ENCODE peak calls at places on chromosomes 2 and 18, in nine cellular contexts. L is stimulated activated CD8-positive, alpha-beta memory T cell treated with anti-CD3 and anti-CD28 coated beads, Interleukin-2, amount 100 ng/mL, for 1 hour; M is stimulated activated CD4-positive, alpha-beta T cell treated with anti-CD3 and anti-CD28 coated beads, TNF-alpha, amount 100 ng/mL, for 48 hours; F is tibial artery; O is frontal cortex; P is GM23338; U is mucosa of gallbladder; C is mucosa of descending colon; X is A549. V is an unnamed sample.

GRCh38 chr2:12240216-12240615 is 476.5 kb upstream of the TRIB2 start:
- DNase-seq in P (no peak), M (no peak), C (no peak), F (no peak), U (no peak), X (no peak), L (no peak), O (no peak), V (no peak)

GRCh38 chr18:5417342-5417741 is 121.8 kb upstream of the ZBTB14 start:
- DNase-seq in F (no peak), X (no peak), C (no peak), L (no peak), P (no peak), M (no peak), O (peak; percentile 20), U (peak; percentile 46), V (no peak)

GRCh38 chr2:136238552-136239346 is 120.8 kb upstream of the CXCR4 start:
- DNase-seq in O (no peak), P (no peak), F (no peak), U (no peak), C (no peak), M (no peak), X (no peak), L (no peak), V (peak; percentile 68)

GRCh38 chr18:48649231-48649630 is 110.4 kb downstream of the CTIF start:
- DNase-seq in C (no peak), F (no peak), O (no peak), L (no peak), U (no peak), M (no peak), P (peak; percentile 72), X (no peak), V (no peak)

GRCh38 chr18:4399929-4400328 is 55.2 kb downstream of the DLGAP1 start:
- DNase-seq in C (no peak), P (peak; percentile 48), L (no peak), M (no peak), F (no peak), O (no peak), X (no peak), U (no peak), V (no peak)

GRCh38 chr18:62928316-62928715 is 213.0 kb downstream of the PHLPP1 start:
- DNase-seq in C (no peak), M (no peak), L (no peak), O (no peak), X (no peak), U (no peak), F (no peak), P (no peak), V (no peak)

GRCh38 chr2:157176602-157177001 is 80.9 kb upstream of the GALNT5 start:
- DNase-seq in F (no peak), C (no peak), M (no peak), X (no peak), P (no peak), L (no peak), O (no peak), U (no peak), V (no peak)

GRCh38 chr2:45391866-45392265 is 219.2 kb downstream of the SRBD1 start:
- DNase-seq in C (no peak), L (no peak), M (no peak), O (no peak), P (no peak), X (no peak), F (no peak), U (no peak), V (no peak)

GRCh38 chr2:241911551-241911950 is 42.0 kb downstream of the RTP5 start:
- DNase-seq in X (no peak), P (no peak), M (no peak), C (no peak), O (no peak), L (no peak), F (no peak), U (no peak), V (no peak)

GRCh38 chr18:8721716-8722115 is 16.4 kb downstream of the MTCL1 start:
- DNase-seq in O (no peak), U (peak; percentile 52), C (no peak), P (peak; percentile 42), M (no peak), L (no peak), X (no peak), F (no peak), V (no peak)

GRCh38 chr2:159592446-159592845 is 23.9 kb downstream of the BAZ2B start:
- DNase-seq in X (no peak), M (no peak), F (no peak), C (no peak), O (no peak), U (no peak), P (no peak), L (no peak), V (no peak)

GRCh38 chr2:86062043-86062442 is 43.6 kb downstream of the POLR1A start:
- DNase-seq in L (no peak), C (no peak), M (no peak), U (no peak), F (no peak), X (peak; percentile 21), P (no peak), O (no peak), V (no peak)

GRCh38 chr2:177302552-177302951 is 38.0 kb upstream of the NFE2L2 start:
- DNase-seq in X (no peak), O (no peak), C (no peak), M (no peak), P (no peak), F (no peak), U (no peak), L (no peak), V (no peak)

GRCh38 chr18:1797265-1797664 is 774.0 kb downstream of the METTL4 start:
- DNase-seq in C (no peak), X (no peak), L (no peak), F (no peak), M (no peak), P (no peak), U (no peak), O (no peak), V (no peak)

GRCh38 chr2:86069091-86069685 is 36.5 kb downstream of the POLR1A start:
- DNase-seq in F (no peak), P (no peak), O (no peak), L (no peak), U (no peak), X (no peak), C (no peak), M (no peak), V (no peak)

GRCh38 chr18:49648811-49649210 is 87.0 kb downstream of the LIPG start:
- DNase-seq in P (no peak), U (no peak), F (no peak), C (no peak), O (no peak), M (no peak), L (no peak), X (peak; percentile 12), V (no peak)

GRCh38 chr2:31467426-31467825 is 52.9 kb upstream of the XDH start:
- DNase-seq in X (no peak), O (no peak), M (no peak), L (no peak), C (no peak), F (no peak), U (no peak), P (no peak), V (no peak)

GRCh38 chr2:172081248-172082022 is 3.9 kb upstream of the DLX1 start:
- DNase-seq in X (no peak), U (no peak), F (no peak), P (peak; percentile 76), O (peak; percentile 10), M (no peak), C (no peak), L (no peak), V (no peak)

GRCh38 chr2:160472839-160473251 is 20.8 kb downstream of the RBMS1 start:
- DNase-seq in C (no peak), O (no peak), M (no peak), X (no peak), L (no peak), U (no peak), F (no peak), P (no peak), V (no peak)

GRCh38 chr18:79628416-79629248 is 51.0 kb upstream of the CTDP1 start:
- DNase-seq in X (no peak), L (no peak), U (no peak), O (no peak), P (no peak), F (peak; percentile 49), C (no peak), M (no peak), V (no peak)

GRCh38 chr18:12287684-12288405 is 20.2 kb upstream of the TUBB6 start:
- DNase-seq in F (peak; percentile 95), P (peak; percentile 66), C (peak; percentile 75), L (no peak), U (peak; percentile 79), O (peak; percentile 64), M (no peak), X (peak; percentile 36), V (no peak)

GRCh38 chr2:214481204-214481603 is 70.3 kb downstream of the VWC2L start:
- DNase-seq in U (no peak), F (no peak), C (no peak), X (no peak), P (no peak), L (no peak), O (peak; percentile 6), M (no peak), V (no peak)

GRCh38 chr2:216660496-216660895 is 27.3 kb downstream of the IGFBP2 start:
- DNase-seq in X (no peak), L (no peak), F (no peak), P (no peak), C (no peak), M (no peak), O (no peak), U (no peak), V (no peak)

GRCh38 chr2:38620282-38620977 is 17.7 kb upstream of the HNRNPLL start:
- DNase-seq in U (no peak), C (no peak), X (no peak), P (no peak), L (no peak), F (no peak), M (no peak), O (no peak), V (no peak)

GRCh38 chr2:236083934-236084333 is 84.3 kb downstream of the GBX2 start:
- DNase-seq in L (no peak), O (no peak), M (no peak), P (peak; percentile 49), X (no peak), F (no peak), C (no peak), U (no peak), V (no peak)

GRCh38 chr2:56390644-56391043 is 206.9 kb downstream of the CCDC85A start:
- DNase-seq in P (no peak), M (no peak), L (no peak), C (no peak), F (no peak), U (no peak), X (no peak), O (no peak), V (no peak)

GRCh38 chr2:20471902-20472559 is 25.2 kb downstream of the RHOB start:
- DNase-seq in U (no peak), M (no peak), L (no peak), O (no peak), P (no peak), F (no peak), C (no peak), X (no peak), V (no peak)

GRCh38 chr2:229713371-229714079 is 830 bp downstream of the DNER start:
- DNase-seq in L (no peak), X (peak; percentile 26), C (peak; percentile 32), O (peak; percentile 58), P (peak; percentile 75), U (no peak), F (no peak), M (no peak), V (no peak)

GRCh38 chr2:137252934-137253333 is 487.6 kb downstream of the THSD7B start:
- DNase-seq in U (no peak), F (no peak), O (no peak), P (no peak), M (no peak), X (no peak), C (no peak), L (no peak), V (no peak)

GRCh38 chr2:207073791-207074678 is 91.7 kb downstream of the KLF7 start:
- DNase-seq in M (peak; percentile 21), C (no peak), F (no peak), P (peak; percentile 47), U (no peak), O (peak; percentile 38), L (no peak), X (no peak), V (no peak)

GRCh38 chr18:76443519-76444435 is 51.3 kb downstream of the ZNF516 start:
- DNase-seq in X (no peak), P (no peak), U (no peak), O (no peak), F (no peak), L (no peak), M (no peak), C (no peak), V (no peak)

V was measured in GM12864.